ENCODE peak calls at places on chromosomes 5 and 9, in seven cellular contexts. L is GM03348, S is DND-41, Z is Calu3, D is WTC11, Y is memory B cell, A is left colon. H is an unnamed sample.

GRCh38 chr5:127011151-127011550 is 19.2 kb downstream of the MARCHF3 start:
- DNase-seq in L (peak), Z (no peak), A (no peak), Y (no peak), S (no peak), D (no peak), H (no peak)

GRCh38 chr9:127192744-127193143 is 70.3 kb upstream of the ANGPTL2 start:
- DNase-seq in A (no peak), Y (no peak), D (no peak), S (no peak), L (no peak), Z (no peak), H (no peak)

GRCh38 chr5:150000990-150001659 is 586 bp downstream of the HMGXB3 start:
- DNase-seq in D (peak), L (peak), Y (peak), S (peak), Z (peak), A (peak), H (no peak)

GRCh38 chr5:1127991-1128785 is 16.3 kb upstream of the SLC12A7 start:
- DNase-seq in A (peak), Y (no peak), D (no peak), Z (no peak), L (no peak), S (no peak), H (no peak)

GRCh38 chr9:126440938-126441337 is 114.3 kb downstream of the MVB12B start:
- DNase-seq in S (no peak), Y (no peak), L (peak), D (no peak), Z (no peak), A (no peak), H (no peak)

GRCh38 chr5:72441861-72442540 is 65.2 kb downstream of the ZNF366 start:
- DNase-seq in A (no peak), L (peak), D (no peak), Y (no peak), Z (no peak), S (no peak), H (no peak)

GRCh38 chr5:119327018-119327417 is 28.8 kb upstream of the TNFAIP8 start:
- DNase-seq in S (no peak), Z (no peak), D (no peak), A (no peak), L (peak), Y (no peak), H (no peak)

GRCh38 chr5:56342612-56343011 is 109.5 kb upstream of the ANKRD55 start:
- DNase-seq in L (no peak), Y (no peak), A (no peak), S (no peak), Z (no peak), D (no peak), H (no peak)

GRCh38 chr5:111518747-111519146 is 6.4 kb upstream of the STARD4 start:
- DNase-seq in A (no peak), D (no peak), Y (no peak), L (no peak), S (no peak), Z (no peak), H (no peak)

GRCh38 chr9:129322022-129322621 is 144.1 kb upstream of the IER5L start:
- DNase-seq in A (no peak), L (no peak), D (no peak), Y (no peak), Z (no peak), S (no peak), H (no peak)

GRCh38 chr5:74945561-74946165 is 79.5 kb upstream of the FAM169A start:
- DNase-seq in A (no peak), S (no peak), Y (no peak), D (no peak), L (no peak), Z (no peak), H (no peak)

GRCh38 chr5:32420506-32420905 is 24.0 kb downstream of the ZFR start:
- DNase-seq in L (peak), Z (no peak), A (no peak), Y (no peak), D (no peak), S (no peak), H (no peak)

GRCh38 chr9:26870292-26870691 is 22.3 kb downstream of the CAAP1 start:
- DNase-seq in S (no peak), L (no peak), Y (no peak), D (no peak), A (no peak), Z (no peak), H (no peak)

GRCh38 chr9:74653437-74654080 is 156.4 kb downstream of the RORB start:
- DNase-seq in S (no peak), Y (no peak), L (no peak), D (no peak), A (no peak), Z (no peak), H (no peak)

GRCh38 chr9:69412741-69413150 is 87.7 kb downstream of the ENTREP1 start:
- DNase-seq in Z (peak), D (peak), L (peak), Y (no peak), S (no peak), A (no peak), H (no peak)

GRCh38 chr9:112601646-112602045 is 115.0 kb downstream of the KIAA1958 start:
- DNase-seq in A (no peak), S (no peak), L (peak), D (no peak), Y (no peak), Z (no peak), H (no peak)

GRCh38 chr5:177494356-177495195 is 2.8 kb downstream of the PDLIM7 start:
- DNase-seq in Z (peak), D (peak), S (no peak), Y (no peak), L (peak), A (peak), H (no peak)

GRCh38 chr5:139769477-139769876 is 26.1 kb upstream of the PSD2 start:
- DNase-seq in A (no peak), D (no peak), Y (no peak), L (no peak), S (no peak), Z (no peak), H (no peak)

GRCh38 chr9:69131682-69132081 is 42.4 kb upstream of the TJP2 start:
- DNase-seq in L (peak), S (no peak), D (no peak), Z (peak), A (no peak), Y (no peak), H (no peak)

GRCh38 chr5:173653822-173654523 is 37.5 kb upstream of the BOD1 start:
- DNase-seq in L (no peak), Y (no peak), D (no peak), Z (no peak), S (no peak), A (no peak), H (no peak)

GRCh38 chr9:127132375-127132774 is 9.9 kb upstream of the ANGPTL2 start:
- DNase-seq in Y (no peak), Z (no peak), D (no peak), L (no peak), S (no peak), A (no peak), H (no peak)

GRCh38 chr5:107365355-107366109 is 305.2 kb downstream of the EFNA5 start:
- DNase-seq in Z (no peak), D (no peak), A (no peak), L (no peak), Y (no peak), S (no peak), H (no peak)

GRCh38 chr5:43044181-43044914 is 4.2 kb upstream of the ANXA2R start:
- DNase-seq in A (no peak), D (peak), S (no peak), Z (peak), Y (no peak), L (no peak), H (no peak)

GRCh38 chr5:67720162-67720772 is 495.3 kb upstream of the PIK3R1 start:
- DNase-seq in S (no peak), A (no peak), Y (no peak), D (no peak), L (no peak), Z (no peak), H (no peak)

GRCh38 chr9:19320495-19320894 is 59.5 kb downstream of the RPS6 start:
- DNase-seq in L (no peak), D (no peak), A (no peak), Y (no peak), Z (no peak), S (no peak), H (no peak)

GRCh38 chr5:144510845-144511580 is 340.3 kb downstream of the KCTD16 start:
- DNase-seq in Z (no peak), Y (no peak), A (no peak), S (no peak), L (no peak), D (no peak), H (no peak)

GRCh38 chr9:128078504-128079434 is 10.7 kb downstream of the SLC25A25 start:
- DNase-seq in Z (peak), A (peak), L (no peak), S (no peak), Y (no peak), D (no peak), H (no peak)

GRCh38 chr9:126519660-126520425 is 93.9 kb upstream of the LMX1B start:
- DNase-seq in Y (no peak), S (no peak), A (no peak), D (no peak), L (no peak), Z (no peak), H (no peak)

GRCh38 chr5:180811012-180811622 is 8.5 kb upstream of the MGAT1 start:
- DNase-seq in L (no peak), Y (no peak), A (no peak), D (no peak), Z (no peak), S (no peak), H (no peak)

GRCh38 chr9:68664036-68664435 is 41.0 kb upstream of the PIP5K1B start:
- DNase-seq in A (no peak), Y (no peak), Z (no peak), D (no peak), L (no peak), S (no peak), H (no peak)

GRCh38 chr9:93059097-93059959 is 827 bp downstream of the SUSD3 start:
- DNase-seq in Z (no peak), S (no peak), A (peak), Y (no peak), L (no peak), D (no peak), H (no peak)

GRCh38 chr9:114061830-114062474 is 16.1 kb downstream of the AMBP start:
- DNase-seq in Z (no peak), D (no peak), S (no peak), Y (no peak), L (no peak), A (no peak), H (no peak)

GRCh38 chr9:68934319-68934644 is 79.6 kb downstream of the PRKACG start:
- DNase-seq in S (no peak), Y (no peak), Z (no peak), A (no peak), L (no peak), D (no peak), H (no peak)

GRCh38 chr9:127692071-127692470 is 14.7 kb upstream of the CFAP157 start:
- DNase-seq in A (no peak), L (no peak), Z (no peak), D (no peak), S (no peak), Y (no peak), H (no peak)